ENCODE peak calls at places on chromosome X, in nine cellular contexts. One of them, this sample, is unnamed.
A peak's percentile ranks its signal among the peaks of the same experiment; 100 is the strongest.

GRCh38 chrX:9341305-9342201 is 123.3 kb upstream of the TBL1X start:
- DNase-seq in immature natural killer cell: peak; percentile 73
- DNase-seq in amygdala: peak; percentile 7
- DNase-seq in NCI-H1436: peak; percentile 8
- DNase-seq in stimulated activated CD8-positive, alpha-beta memory T cell treated with anti-CD3 and anti-CD28 coated beads, Interleukin-2, amount 100 ng/mL, for 48 hours: peak; percentile 27
- DNase-seq in CD8-positive, alpha-beta T cell: peak; percentile 59
- DNase-seq in H4: peak; percentile 70
- DNase-seq in activated CD4-positive, alpha-beta T cell treated with anti-CD3 and anti-CD28 coated beads, Interleukin-2, amount 10 ng/mL, durations not matched to agents 24 days and 14 days: peak; percentile 83
- DNase-seq in RKO: no peak
- DNase-seq in this sample: no peak

GRCh38 chrX:63128509-63128908 is 222.6 kb downstream of the SPIN4 start:
- DNase-seq in immature natural killer cell: no peak
- DNase-seq in amygdala: no peak
- DNase-seq in NCI-H1436: no peak
- DNase-seq in stimulated activated CD8-positive, alpha-beta memory T cell treated with anti-CD3 and anti-CD28 coated beads, Interleukin-2, amount 100 ng/mL, for 48 hours: peak; percentile 2
- DNase-seq in CD8-positive, alpha-beta T cell: peak; percentile 14
- DNase-seq in H4: peak; percentile 4
- DNase-seq in activated CD4-positive, alpha-beta T cell treated with anti-CD3 and anti-CD28 coated beads, Interleukin-2, amount 10 ng/mL, durations not matched to agents 24 days and 14 days: peak; percentile 44
- DNase-seq in RKO: peak; percentile 71
- DNase-seq in this sample: no peak

GRCh38 chrX:51406688-51407519 is 74.3 kb downstream of the NUDT10 start:
- DNase-seq in immature natural killer cell: no peak
- DNase-seq in amygdala: no peak
- DNase-seq in NCI-H1436: no peak
- DNase-seq in stimulated activated CD8-positive, alpha-beta memory T cell treated with anti-CD3 and anti-CD28 coated beads, Interleukin-2, amount 100 ng/mL, for 48 hours: no peak
- DNase-seq in CD8-positive, alpha-beta T cell: no peak
- DNase-seq in H4: peak; percentile 51
- DNase-seq in activated CD4-positive, alpha-beta T cell treated with anti-CD3 and anti-CD28 coated beads, Interleukin-2, amount 10 ng/mL, durations not matched to agents 24 days and 14 days: no peak
- DNase-seq in RKO: no peak
- DNase-seq in this sample: no peak

GRCh38 chrX:149881081-149881711 is at the start of gene MAGEA8:
- DNase-seq in immature natural killer cell: no peak
- DNase-seq in amygdala: no peak
- DNase-seq in NCI-H1436: peak; percentile 20
- DNase-seq in stimulated activated CD8-positive, alpha-beta memory T cell treated with anti-CD3 and anti-CD28 coated beads, Interleukin-2, amount 100 ng/mL, for 48 hours: no peak
- DNase-seq in CD8-positive, alpha-beta T cell: no peak
- DNase-seq in H4: no peak
- DNase-seq in activated CD4-positive, alpha-beta T cell treated with anti-CD3 and anti-CD28 coated beads, Interleukin-2, amount 10 ng/mL, durations not matched to agents 24 days and 14 days: peak; percentile 59
- DNase-seq in RKO: no peak
- DNase-seq in this sample: no peak

GRCh38 chrX:3548743-3549441 is 164.6 kb downstream of the PRKX start:
- DNase-seq in immature natural killer cell: no peak
- DNase-seq in amygdala: no peak
- DNase-seq in NCI-H1436: no peak
- DNase-seq in stimulated activated CD8-positive, alpha-beta memory T cell treated with anti-CD3 and anti-CD28 coated beads, Interleukin-2, amount 100 ng/mL, for 48 hours: no peak
- DNase-seq in CD8-positive, alpha-beta T cell: no peak
- DNase-seq in H4: peak; percentile 74
- DNase-seq in activated CD4-positive, alpha-beta T cell treated with anti-CD3 and anti-CD28 coated beads, Interleukin-2, amount 10 ng/mL, durations not matched to agents 24 days and 14 days: no peak
- DNase-seq in RKO: peak; percentile 49
- DNase-seq in this sample: peak; percentile 1

GRCh38 chrX:104195489-104196084 is 29.3 kb downstream of the FAM199X start:
- DNase-seq in immature natural killer cell: peak; percentile 18
- DNase-seq in amygdala: no peak
- DNase-seq in NCI-H1436: no peak
- DNase-seq in stimulated activated CD8-positive, alpha-beta memory T cell treated with anti-CD3 and anti-CD28 coated beads, Interleukin-2, amount 100 ng/mL, for 48 hours: no peak
- DNase-seq in CD8-positive, alpha-beta T cell: no peak
- DNase-seq in H4: peak; percentile 2
- DNase-seq in activated CD4-positive, alpha-beta T cell treated with anti-CD3 and anti-CD28 coated beads, Interleukin-2, amount 10 ng/mL, durations not matched to agents 24 days and 14 days: peak; percentile 65
- DNase-seq in RKO: peak; percentile 51
- DNase-seq in this sample: peak; percentile 8

GRCh38 chrX:47160781-47161180 is 15.8 kb downstream of the RBM10 start:
- DNase-seq in immature natural killer cell: no peak
- DNase-seq in amygdala: no peak
- DNase-seq in NCI-H1436: no peak
- DNase-seq in stimulated activated CD8-positive, alpha-beta memory T cell treated with anti-CD3 and anti-CD28 coated beads, Interleukin-2, amount 100 ng/mL, for 48 hours: no peak
- DNase-seq in CD8-positive, alpha-beta T cell: no peak
- DNase-seq in H4: no peak
- DNase-seq in activated CD4-positive, alpha-beta T cell treated with anti-CD3 and anti-CD28 coated beads, Interleukin-2, amount 10 ng/mL, durations not matched to agents 24 days and 14 days: no peak
- DNase-seq in RKO: no peak
- DNase-seq in this sample: no peak

GRCh38 chrX:132795211-132795610 is 163.2 kb downstream of the HS6ST2 start:
- DNase-seq in immature natural killer cell: no peak
- DNase-seq in amygdala: no peak
- DNase-seq in NCI-H1436: no peak
- DNase-seq in stimulated activated CD8-positive, alpha-beta memory T cell treated with anti-CD3 and anti-CD28 coated beads, Interleukin-2, amount 100 ng/mL, for 48 hours: no peak
- DNase-seq in CD8-positive, alpha-beta T cell: no peak
- DNase-seq in H4: no peak
- DNase-seq in activated CD4-positive, alpha-beta T cell treated with anti-CD3 and anti-CD28 coated beads, Interleukin-2, amount 10 ng/mL, durations not matched to agents 24 days and 14 days: no peak
- DNase-seq in RKO: no peak
- DNase-seq in this sample: no peak

GRCh38 chrX:41184312-41184711 is 99.1 kb downstream of the USP9X start:
- DNase-seq in immature natural killer cell: no peak
- DNase-seq in amygdala: no peak
- DNase-seq in NCI-H1436: no peak
- DNase-seq in stimulated activated CD8-positive, alpha-beta memory T cell treated with anti-CD3 and anti-CD28 coated beads, Interleukin-2, amount 100 ng/mL, for 48 hours: no peak
- DNase-seq in CD8-positive, alpha-beta T cell: no peak
- DNase-seq in H4: no peak
- DNase-seq in activated CD4-positive, alpha-beta T cell treated with anti-CD3 and anti-CD28 coated beads, Interleukin-2, amount 10 ng/mL, durations not matched to agents 24 days and 14 days: peak; percentile 58
- DNase-seq in RKO: no peak
- DNase-seq in this sample: no peak

GRCh38 chrX:132665676-132666075 is 176.8 kb upstream of the MBNL3 start:
- DNase-seq in immature natural killer cell: no peak
- DNase-seq in amygdala: no peak
- DNase-seq in NCI-H1436: no peak
- DNase-seq in stimulated activated CD8-positive, alpha-beta memory T cell treated with anti-CD3 and anti-CD28 coated beads, Interleukin-2, amount 100 ng/mL, for 48 hours: no peak
- DNase-seq in CD8-positive, alpha-beta T cell: no peak
- DNase-seq in H4: no peak
- DNase-seq in activated CD4-positive, alpha-beta T cell treated with anti-CD3 and anti-CD28 coated beads, Interleukin-2, amount 10 ng/mL, durations not matched to agents 24 days and 14 days: no peak
- DNase-seq in RKO: no peak
- DNase-seq in this sample: peak; percentile 9

This sample was measured in cerebellum.